ENCODE peak calls at places on chromosome X, in five cellular contexts. X is Daoy; I is cardiac muscle cell; S is SW480; Z is stimulated activated CD8-positive, alpha-beta memory T cell treated with anti-CD3 and anti-CD28 coated beads, Interleukin-4, amount 100 ng/mL, for 24 hours. C is an unnamed sample.

GRCh38 chrX:37371578-37371981 is 22.4 kb downstream of the PRRG1 start:
- DNase-seq in X (peak; percentile 6), I (no peak), S (no peak), Z (no peak), C (peak; percentile 12)

GRCh38 chrX:149618871-149619270 is 12.7 kb downstream of the TMEM185A start:
- DNase-seq in X (no peak), I (no peak), S (no peak), Z (no peak), C (no peak)

GRCh38 chrX:30275498-30275897 is 28.6 kb downstream of the MAGEB1 start:
- DNase-seq in X (peak; percentile 2), I (peak; percentile 38), S (peak; percentile 9), Z (no peak), C (no peak)

GRCh38 chrX:64975989-64976672 is at the start of gene ZC4H2:
- DNase-seq in X (no peak), I (peak; percentile 83), S (peak; percentile 82), Z (peak; percentile 45), C (peak; percentile 74)

GRCh38 chrX:140762061-140762460 is 52.5 kb downstream of the LINC00632 start:
- DNase-seq in X (peak; percentile 34), I (peak; percentile 77), S (peak; percentile 42), Z (no peak), C (peak; percentile 24)

GRCh38 chrX:110125435-110125834 is 122.5 kb downstream of the TMEM164 start:
- DNase-seq in X (no peak), I (no peak), S (no peak), Z (no peak), C (no peak)

GRCh38 chrX:4805559-4805958 is 1092.1 kb upstream of the PRKX start:
- DNase-seq in X (no peak), I (no peak), S (no peak), Z (no peak), C (no peak)

GRCh38 chrX:69284491-69284890 is 119.2 kb upstream of the PJA1 start:
- DNase-seq in X (no peak), I (no peak), S (no peak), Z (no peak), C (no peak)

GRCh38 chrX:115598556-115598955 is 37.6 kb downstream of the PLS3 start:
- DNase-seq in X (no peak), I (no peak), S (no peak), Z (no peak), C (no peak)

GRCh38 chrX:129188223-129188622 is 335.1 kb downstream of the SMARCA1 start:
- DNase-seq in X (no peak), I (no peak), S (no peak), Z (no peak), C (no peak)

GRCh38 chrX:74925210-74926088 is at the start of gene NEXMIF:
- DNase-seq in X (no peak), I (peak; percentile 23), S (no peak), Z (peak; percentile 2), C (peak; percentile 87)

GRCh38 chrX:133648594-133648993 is 233.3 kb upstream of the GPC4 start:
- DNase-seq in X (no peak), I (no peak), S (no peak), Z (no peak), C (no peak)

GRCh38 chrX:3712080-3712869 is 1.2 kb downstream of the PRKX start:
- DNase-seq in X (no peak), I (peak; percentile 53), S (no peak), Z (no peak), C (no peak)

GRCh38 chrX:69151898-69152297 is 13.4 kb downstream of the PJA1 start:
- DNase-seq in X (no peak), I (no peak), S (no peak), Z (no peak), C (no peak)

GRCh38 chrX:131399692-131400428 is 110.8 kb upstream of the IGSF1 start:
- DNase-seq in X (no peak), I (no peak), S (no peak), Z (no peak), C (no peak)

GRCh38 chrX:48864210-48864609 is 28.8 kb upstream of the PCSK1N start:
- DNase-seq in X (peak; percentile 68), I (peak; percentile 48), S (peak; percentile 75), Z (no peak), C (no peak)

GRCh38 chrX:17414839-17415238 is 39.8 kb downstream of the NHS start:
- DNase-seq in X (peak; percentile 17), I (no peak), S (peak; percentile 8), Z (no peak), C (no peak)

GRCh38 chrX:125522752-125523151 is 203.1 kb downstream of the TEX13C start:
- DNase-seq in X (no peak), I (no peak), S (no peak), Z (no peak), C (no peak)

GRCh38 chrX:115562492-115562872 is 1.5 kb downstream of the PLS3 start:
- DNase-seq in X (peak; percentile 34), I (peak; percentile 68), S (peak; percentile 54), Z (no peak), C (peak; percentile 17)

GRCh38 chrX:107711521-107712041 is 64.0 kb downstream of the TSC22D3 start:
- DNase-seq in X (no peak), I (peak; percentile 20), S (no peak), Z (no peak), C (no peak)

GRCh38 chrX:2311483-2311882 is 189.3 kb downstream of the DHRSX start:
- DNase-seq in X (no peak), I (no peak), S (no peak), Z (no peak), C (no peak)

GRCh38 chrX:135652602-135653001 is 60.8 kb upstream of the CT45A1 start:
- DNase-seq in X (no peak), I (no peak), S (no peak), Z (no peak), C (no peak)

GRCh38 chrX:155434906-155435743 is 23.3 kb downstream of the F8A3 start:
- DNase-seq in X (no peak), I (peak; percentile 0), S (no peak), Z (no peak), C (no peak)

GRCh38 chrX:107562482-107562881 is 65.8 kb upstream of the PRPS1 start:
- DNase-seq in X (peak; percentile 65), I (peak; percentile 64), S (no peak), Z (no peak), C (no peak)

GRCh38 chrX:56068274-56068758 is 163.8 kb upstream of the KLF8 start:
- DNase-seq in X (no peak), I (no peak), S (no peak), Z (no peak), C (no peak)

GRCh38 chrX:45172890-45173289 is 27.8 kb downstream of the DIPK2B start:
- DNase-seq in X (peak; percentile 50), I (peak; percentile 43), S (peak; percentile 43), Z (no peak), C (no peak)

GRCh38 chrX:48890296-48890925 is 7.2 kb downstream of the TIMM17B start:
- DNase-seq in X (no peak), I (no peak), S (peak; percentile 53), Z (no peak), C (peak; percentile 10)

GRCh38 chrX:40644821-40645358 is 2.5 kb downstream of the CXorf38 start:
- DNase-seq in X (peak; percentile 77), I (peak; percentile 73), S (peak; percentile 39), Z (no peak), C (no peak)

GRCh38 chrX:53481093-53481492 is 46.9 kb upstream of the HSD17B10 start:
- DNase-seq in X (peak; percentile 7), I (no peak), S (peak; percentile 23), Z (no peak), C (no peak)

GRCh38 chrX:1661048-1661921 is 46.4 kb downstream of the ASMT start:
- DNase-seq in X (peak; percentile 40), I (no peak), S (peak; percentile 32), Z (peak; percentile 50), C (no peak)

GRCh38 chrX:75084757-75085156 is 71.3 kb downstream of the ABCB7 start:
- DNase-seq in X (no peak), I (no peak), S (no peak), Z (no peak), C (no peak)

GRCh38 chrX:40132751-40133150 is 35.0 kb upstream of the BCOR start:
- DNase-seq in X (peak; percentile 73), I (peak; percentile 85), S (no peak), Z (no peak), C (no peak)

GRCh38 chrX:36930491-36930890 is 77.7 kb upstream of the FAM47C start:
- DNase-seq in X (no peak), I (no peak), S (no peak), Z (no peak), C (no peak)

GRCh38 chrX:31658360-31658759 is 586.5 kb upstream of the FTHL17 start:
- DNase-seq in X (no peak), I (peak; percentile 49), S (peak; percentile 43), Z (no peak), C (no peak)

GRCh38 chrX:148541461-148541983 is 41.1 kb downstream of the AFF2 start:
- DNase-seq in X (no peak), I (no peak), S (no peak), Z (no peak), C (no peak)

GRCh38 chrX:129115104-129115503 is 408.2 kb downstream of the SMARCA1 start:
- DNase-seq in X (no peak), I (peak; percentile 6), S (peak; percentile 43), Z (no peak), C (no peak)

GRCh38 chrX:17081535-17081934 is 135.1 kb downstream of the REPS2 start:
- DNase-seq in X (no peak), I (peak; percentile 6), S (no peak), Z (no peak), C (no peak)

GRCh38 chrX:115652221-115652620 is 91.2 kb downstream of the PLS3 start:
- DNase-seq in X (no peak), I (peak; percentile 14), S (no peak), Z (no peak), C (no peak)

GRCh38 chrX:48992341-48992740 is 9.7 kb downstream of the GRIPAP1 start:
- DNase-seq in X (no peak), I (no peak), S (no peak), Z (no peak), C (no peak)